ENCODE peak calls at places on chromosomes 5 and 9, in four cellular contexts. O is GM12891, C is K562, V is GM12878. F is an unnamed sample.

GRCh38 chr9:4420351-4420750 is 69.9 kb upstream of the SLC1A1 start:
- DNase-seq in V (no peak), O (no peak), C (no peak), F (no peak)

GRCh38 chr9:136292591-136293448 is 11.1 kb downstream of the CCDC187 start:
- DNase-seq in C (no peak), O (no peak), V (no peak), F (no peak)

GRCh38 chr5:159759791-159760300 is 156.4 kb upstream of the ADRA1B start:
- DNase-seq in O (no peak), V (no peak), C (no peak), F (no peak)

GRCh38 chr5:31530541-31531265 is 1.2 kb downstream of the DROSHA start:
- DNase-seq in V (no peak), O (no peak), C (peak), F (peak)

GRCh38 chr5:142016576-142016975 is 3.7 kb upstream of the GNPDA1 start:
- DNase-seq in C (no peak), O (no peak), V (no peak), F (no peak)

GRCh38 chr9:89527084-89527483 is 29.2 kb upstream of the SEMA4D start:
- DNase-seq in O (no peak), C (no peak), V (no peak), F (peak)

GRCh38 chr5:107389130-107389553 is 281.6 kb downstream of the EFNA5 start:
- DNase-seq in O (no peak), V (peak), C (no peak), F (no peak)

GRCh38 chr5:6436715-6437340 is 11.8 kb upstream of the UBE2QL1 start:
- DNase-seq in C (no peak), O (no peak), V (no peak), F (no peak)

GRCh38 chr9:17005085-17005484 is 129.8 kb upstream of the CNTLN start:
- DNase-seq in C (no peak), V (no peak), O (no peak), F (no peak)

GRCh38 chr5:652023-652515 is 39.9 kb downstream of the CEP72 start:
- DNase-seq in V (no peak), O (no peak), C (no peak), F (no peak)

GRCh38 chr9:126471084-126471611 is 142.6 kb upstream of the LMX1B start:
- DNase-seq in C (no peak), O (peak), V (peak), F (peak)

GRCh38 chr9:33734911-33735310 is 60.5 kb upstream of the PRSS3 start:
- DNase-seq in O (no peak), C (no peak), V (no peak), F (no peak)

GRCh38 chr5:176644878-176645670 is 2.2 kb upstream of the TSPAN17 start:
- DNase-seq in C (no peak), V (no peak), O (no peak), F (no peak)

GRCh38 chr5:128195316-128195715 is 111.8 kb downstream of the SLC12A2 start:
- DNase-seq in O (no peak), C (no peak), V (no peak), F (no peak)

GRCh38 chr9:106307670-106308069 is 555.3 kb upstream of the ZNF462 start:
- DNase-seq in C (no peak), V (no peak), O (no peak), F (peak)

GRCh38 chr5:169911448-169912212 is 68.7 kb downstream of the INSYN2B start:
- DNase-seq in C (no peak), O (no peak), V (no peak), F (no peak)

GRCh38 chr5:131671994-131672655 is 37.1 kb upstream of the RAPGEF6 start:
- DNase-seq in V (no peak), O (no peak), C (no peak), F (no peak)

GRCh38 chr5:180910735-180911134 is 11.8 kb downstream of the BTNL8 start:
- DNase-seq in O (no peak), C (peak), V (no peak), F (no peak)

GRCh38 chr9:4987996-4988421 is 2.9 kb downstream of the JAK2 start:
- DNase-seq in O (no peak), C (peak), V (peak), F (no peak)

GRCh38 chr5:62354028-62354874 is 48.2 kb downstream of the KIF2A start:
- DNase-seq in V (peak), O (no peak), C (peak), F (peak)

GRCh38 chr5:76688836-76689235 is 27.1 kb upstream of the F2R start:
- DNase-seq in C (no peak), O (no peak), V (no peak), F (no peak)

GRCh38 chr5:132830436-132831094 is at the start of gene SHROOM1:
- DNase-seq in V (no peak), C (peak), O (peak), F (no peak)

GRCh38 chr5:124513216-124513615 is 233.2 kb downstream of the ZNF608 start:
- DNase-seq in V (no peak), O (no peak), C (no peak), F (no peak)

GRCh38 chr5:7094626-7095025 is 301.3 kb upstream of the ADCY2 start:
- DNase-seq in C (peak), V (no peak), O (no peak), F (peak)

GRCh38 chr9:135009051-135009560 is 78.4 kb upstream of the OLFM1 start:
- DNase-seq in C (no peak), O (no peak), V (no peak), F (no peak)

GRCh38 chr5:82338731-82339130 is 60.6 kb upstream of the RPS23 start:
- DNase-seq in O (no peak), V (no peak), C (no peak), F (no peak)

GRCh38 chr9:131867611-131868192 is 127.8 kb upstream of the RAPGEF1 start:
- DNase-seq in O (no peak), V (no peak), C (no peak), F (no peak)

GRCh38 chr9:30757723-30758122 is 1626.7 kb upstream of the ACO1 start:
- DNase-seq in O (no peak), C (no peak), V (no peak), F (no peak)

GRCh38 chr5:15683332-15683731 is 183.4 kb downstream of the FBXL7 start:
- DNase-seq in V (no peak), C (no peak), O (no peak), F (no peak)

GRCh38 chr5:28927559-28928326 is 1889.4 kb upstream of the CDH9 start:
- DNase-seq in O (no peak), V (no peak), C (no peak), F (no peak)

GRCh38 chr5:159395202-159395601 is 64.9 kb upstream of the IL12B start:
- DNase-seq in C (no peak), V (no peak), O (no peak), F (no peak)

GRCh38 chr9:7534211-7534935 is 265.2 kb downstream of the DMAC1 start:
- DNase-seq in O (no peak), C (no peak), V (no peak), F (no peak)

GRCh38 chr5:171852255-171852681 is 66.7 kb downstream of the SMIM23 start:
- DNase-seq in O (no peak), V (no peak), C (peak), F (peak)

GRCh38 chr5:100828756-100829342 is 74.2 kb downstream of the ST8SIA4 start:
- DNase-seq in V (no peak), O (no peak), C (no peak), F (no peak)

GRCh38 chr9:14346301-14346721 is 32.4 kb upstream of the NFIB start:
- DNase-seq in O (no peak), V (no peak), C (no peak), F (no peak)

GRCh38 chr5:72842816-72843215 is 26.4 kb downstream of the TNPO1 start:
- DNase-seq in V (no peak), C (no peak), O (no peak), F (peak)

GRCh38 chr9:25936031-25936430 is 257.8 kb upstream of the TUSC1 start:
- DNase-seq in O (no peak), V (no peak), C (no peak), F (no peak)

GRCh38 chr9:95133351-95133724 is 184.2 kb downstream of the FANCC start:
- DNase-seq in V (no peak), O (no peak), C (no peak), F (no peak)

GRCh38 chr9:95131023-95131943 is 186.2 kb downstream of the FANCC start:
- DNase-seq in O (peak), C (peak), V (no peak), F (peak)

GRCh38 chr9:95132406-95133350 is 184.8 kb downstream of the FANCC start:
- DNase-seq in O (no peak), V (no peak), C (no peak), F (no peak)

GRCh38 chr9:95135756-95136155 is 181.8 kb downstream of the FANCC start:
- DNase-seq in V (no peak), C (no peak), O (no peak), F (no peak)

DNA sequence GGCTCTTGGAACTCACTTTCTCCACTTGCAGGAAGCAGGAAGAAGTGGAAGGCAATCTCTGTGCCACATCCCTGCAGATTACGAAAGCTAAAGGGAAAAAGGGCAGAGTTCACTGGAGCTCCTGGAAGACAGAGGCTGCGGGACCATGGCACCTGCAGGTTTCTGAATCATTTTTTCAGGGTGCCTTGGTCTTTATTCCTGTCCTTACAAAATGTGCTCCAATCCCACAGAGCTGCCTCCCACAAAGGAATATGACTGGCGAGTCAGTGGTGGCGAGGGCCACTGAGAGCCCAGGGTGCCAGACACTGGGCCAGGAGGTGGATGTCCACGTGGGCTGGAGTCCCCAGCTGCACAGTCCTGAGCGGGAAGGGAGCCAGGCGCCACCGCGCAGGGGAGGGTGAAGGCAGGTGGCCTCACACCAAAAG is 183.0 kb downstream of the FANCC start:
- DNase-seq in V (no peak), O (no peak), C (no peak), F (no peak)
- TF ChIP-seq SPI1 in V (no peak), O (no peak), C (no peak), F (no peak)

GRCh38 chr9:75390951-75391350 is 302.6 kb downstream of the OSTF1 start:
- DNase-seq in V (no peak), C (no peak), O (no peak), F (no peak)
- TF ChIP-seq SPI1 in V (no peak), C (no peak), O (no peak), F (no peak)

GRCh38 chr5:34897646-34898045 is 17.7 kb downstream of the RAD1 start:
- DNase-seq in O (no peak), V (no peak), C (no peak), F (no peak)
- TF ChIP-seq SPI1 in O (no peak), V (no peak), C (no peak), F (no peak)

GRCh38 chr9:95047452-95048224 is 269.9 kb downstream of the FANCC start:
- DNase-seq in O (no peak), V (no peak), C (no peak), F (no peak)

GRCh38 chr9:95048225-95049087 is 269.1 kb downstream of the FANCC start:
- DNase-seq in V (no peak), C (peak), O (peak), F (peak)

GRCh38 chr9:95045751-95046150 is 271.8 kb downstream of the FANCC start:
- DNase-seq in O (no peak), V (no peak), C (no peak), F (no peak)

GRCh38 chr9:95043826-95044225 is 273.7 kb downstream of the FANCC start:
- DNase-seq in O (no peak), V (no peak), C (no peak), F (no peak)

DNA sequence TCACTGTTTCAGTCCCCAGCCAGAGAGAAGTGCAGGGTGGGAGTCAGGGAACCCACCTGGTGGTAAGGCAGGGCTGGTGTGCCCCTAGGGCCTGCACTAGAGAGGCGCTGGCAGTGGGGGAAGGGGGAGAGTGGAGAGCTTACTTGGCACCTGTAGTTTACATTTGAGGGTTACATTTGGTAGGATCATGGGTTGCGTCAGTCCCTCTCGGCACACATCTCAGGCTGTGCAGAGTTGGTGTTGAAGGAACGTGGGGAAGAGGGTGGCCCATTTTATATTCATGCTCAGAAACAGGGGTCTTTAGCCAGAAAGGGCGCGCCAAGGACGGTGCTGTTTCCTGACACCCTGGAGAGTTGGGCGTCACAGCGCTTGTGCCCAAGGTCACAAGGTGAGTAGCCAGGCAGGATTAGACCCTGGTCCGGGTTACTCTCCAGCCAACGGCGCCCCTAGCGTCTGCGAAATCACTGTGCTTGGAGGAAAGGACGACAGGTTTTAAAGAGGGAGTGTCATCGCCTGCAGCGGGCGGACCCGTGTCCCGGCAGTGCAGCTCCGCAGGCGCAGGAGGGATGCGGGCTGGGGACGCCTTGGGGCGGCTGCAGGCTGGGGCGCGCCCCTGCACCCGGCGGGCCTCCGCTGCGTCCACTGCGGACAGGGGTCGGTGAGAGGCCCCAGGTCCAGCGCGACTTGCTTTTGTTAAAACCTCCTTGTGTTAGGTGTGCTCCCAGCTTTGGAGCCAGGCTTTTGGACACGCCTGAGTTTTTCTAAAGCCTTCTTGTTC is 272.6 kb downstream of the FANCC start:
- DNase-seq in O (no peak), C (no peak), V (no peak), F (no peak)
- TF ChIP-seq SPI1 in O (no peak), C (no peak), V (no peak), F (no peak)

GRCh38 chr5:98694902-98695301 is 78.6 kb upstream of the RGMB start:
- DNase-seq in V (no peak), C (no peak), O (no peak), F (no peak)

GRCh38 chr5:98700730-98701129 is 72.7 kb upstream of the RGMB start:
- DNase-seq in C (no peak), O (no peak), V (no peak), F (no peak)

DNA sequence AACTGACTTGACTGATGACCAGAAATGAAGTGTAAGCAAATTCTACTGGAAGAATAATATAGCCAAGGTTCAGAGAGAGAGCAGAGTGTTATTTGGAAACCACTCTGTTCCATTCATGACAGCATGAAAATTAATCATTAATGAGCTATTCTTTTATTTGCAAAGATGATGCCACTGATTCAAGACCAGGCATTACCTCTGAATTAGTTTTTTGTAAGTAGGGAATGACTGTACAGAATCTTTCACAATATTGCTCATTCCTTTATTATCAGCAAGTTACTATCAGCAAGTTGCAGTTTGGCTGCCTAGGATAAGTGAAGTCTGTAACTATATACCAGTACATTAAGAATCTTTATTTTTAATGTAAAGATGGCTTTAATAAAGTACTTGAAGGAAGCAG is 75.1 kb upstream of the RGMB start:
- DNase-seq in C (no peak), V (no peak), O (no peak), F (no peak)
- TF ChIP-seq SPI1 in C (no peak), V (no peak), O (no peak), F (no peak)

GRCh38 chr5:173851595-173852248 is 36.4 kb upstream of the CPEB4 start:
- DNase-seq in V (no peak), O (no peak), C (no peak), F (no peak)

GRCh38 chr5:173849908-173850307 is 38.2 kb upstream of the CPEB4 start:
- DNase-seq in C (no peak), O (no peak), V (no peak), F (no peak)

GRCh38 chr5:173850664-173851063 is 37.5 kb upstream of the CPEB4 start:
- DNase-seq in O (no peak), C (no peak), V (no peak), F (no peak)

GRCh38 chr5:173847102-173847501 is 41.0 kb upstream of the CPEB4 start:
- DNase-seq in V (no peak), C (no peak), O (no peak), F (no peak)

GRCh38 chr5:173848986-173849596 is 39.1 kb upstream of the CPEB4 start:
- DNase-seq in C (no peak), O (no peak), V (no peak), F (no peak)
- TF ChIP-seq SPI1 in C (no peak), O (no peak), V (no peak), F (no peak)

DNA sequence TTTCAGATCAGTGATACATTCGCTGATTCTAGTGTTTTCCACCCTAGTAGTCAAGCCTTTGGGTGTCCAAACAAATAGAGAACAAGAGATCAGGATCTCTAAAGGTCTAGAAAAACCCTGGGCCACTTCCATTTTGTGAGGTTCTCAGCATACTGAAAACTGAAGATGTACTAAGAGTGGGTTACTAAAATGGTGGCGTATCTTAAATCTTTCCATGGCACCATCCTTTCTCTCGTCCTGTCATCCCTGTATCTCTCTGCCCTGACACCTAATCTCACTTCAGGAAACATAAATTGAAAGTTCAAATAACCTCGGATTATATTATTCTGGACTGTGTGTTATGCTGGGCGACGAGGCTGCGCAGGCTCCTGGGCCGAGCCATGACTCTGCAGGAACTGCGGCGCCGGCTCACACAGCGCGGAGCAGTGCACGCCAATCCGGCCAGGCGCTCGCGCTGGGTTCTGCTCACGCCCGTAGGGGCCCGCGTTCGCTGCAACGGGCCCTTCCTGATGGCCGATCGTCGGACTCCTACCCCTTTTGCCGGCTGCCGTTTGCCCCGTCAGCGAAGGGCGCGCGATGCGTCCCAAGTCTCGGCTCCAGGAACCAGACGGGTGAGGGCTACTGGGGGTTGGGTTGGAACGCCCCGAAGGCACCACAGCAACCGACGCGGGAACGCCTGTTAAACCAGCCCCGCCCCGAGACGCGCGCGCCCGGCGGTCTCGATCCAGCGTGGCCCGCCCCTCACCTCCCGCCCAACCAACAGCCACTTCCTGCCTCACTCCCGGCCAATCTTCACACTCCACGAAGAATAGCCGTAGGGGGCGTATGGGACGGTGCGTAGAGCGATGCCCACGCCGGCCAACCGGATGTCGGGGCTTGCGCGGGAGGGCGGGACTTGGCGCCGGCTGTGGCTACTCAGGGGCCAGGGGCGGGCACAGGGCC is 503 bp upstream of the CANX start:
- DNase-seq in V (peak), C (peak), O (peak), F (peak)
- TF ChIP-seq SPI1 in V (peak), C (peak), O (peak), F (peak)

GRCh38 chr5:168528521-168529360 is at the start of gene FBLL1:
- DNase-seq in O (no peak), V (no peak), C (peak), F (peak)
- TF ChIP-seq SPI1 in O (no peak), V (no peak), C (no peak), F (no peak)

DNA sequence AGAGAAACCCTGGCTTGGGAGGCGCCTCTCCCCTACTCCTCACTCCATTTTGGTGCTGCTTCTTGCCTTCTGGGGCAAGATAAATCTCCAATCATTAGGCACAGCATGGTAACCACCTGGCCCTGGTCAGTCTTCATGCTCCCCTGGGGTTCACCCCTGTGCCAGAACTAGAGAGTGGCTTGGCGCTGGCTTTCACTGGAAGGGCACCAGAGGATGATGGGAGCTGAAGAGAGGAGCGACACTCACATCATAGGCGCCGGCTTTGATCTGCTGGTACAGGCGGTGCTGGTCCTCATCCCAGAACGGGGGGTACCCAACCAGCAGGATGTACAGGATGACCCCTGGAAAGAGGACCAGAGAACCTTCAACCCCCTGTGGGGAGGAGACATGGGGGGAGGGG is 38.1 kb downstream of the CAMK2A start:
- DNase-seq in C (no peak), V (no peak), O (no peak), F (no peak)
- TF ChIP-seq SPI1 in C (no peak), V (no peak), O (no peak), F (no peak)

F was measured in HL-60.